ENCODE peak calls at places on chromosomes 1 and 21, in six cellular contexts. I, E, L, Q, C and Z are unnamed samples. For H3K27me3, the result is how much of the 10 kb centered on the place peaks cover.

GRCh38 chr1:100137602-100138001 is 4.6 kb downstream of the TRMT13 start:
- DNase-seq in Q (no peak), L (no peak), I (no peak), E (no peak), C (no peak), Z (no peak)

GRCh38 chr1:27349784-27350672 is 8.2 kb downstream of the SYTL1 start:
- DNase-seq in E (peak), L (peak), C (peak), Q (peak), I (peak), Z (peak)

GRCh38 chr1:223748773-223749733 is 36.7 kb downstream of the CAPN2 start:
- DNase-seq in C (peak), I (peak), Q (peak), L (peak), E (peak), Z (peak)

GRCh38 chr1:54519709-54520108 is 28.3 kb upstream of the ACOT11 start:
- DNase-seq in Q (no peak), I (peak), E (no peak), C (peak), L (no peak), Z (no peak)

GRCh38 chr1:117009132-117009531 is 7.6 kb downstream of the CD101 start:
- DNase-seq in E (no peak), Q (no peak), I (no peak), C (no peak), L (no peak), Z (no peak)

GRCh38 chr1:161706483-161707347 is at the start of gene FCRLA:
- DNase-seq in E (no peak), I (no peak), Q (no peak), L (peak), C (no peak), Z (no peak)

GRCh38 chr21:45613881-45614280 is 29.6 kb upstream of the PCBP3 start:
- DNase-seq in Q (no peak), L (no peak), E (no peak), I (no peak), C (no peak), Z (no peak)

GRCh38 chr1:183097438-183098051 is 74.3 kb downstream of the LAMC1 start:
- DNase-seq in Q (no peak), E (no peak), C (no peak), L (peak), I (no peak), Z (no peak)

GRCh38 chr21:25273945-25274344 is 333.3 kb downstream of the MRPL39 start:
- DNase-seq in E (no peak), L (no peak), Q (no peak), C (no peak), I (no peak), Z (no peak)

GRCh38 chr1:109539676-109540075 is at the start of gene GPR61:
- DNase-seq in C (no peak), L (no peak), E (no peak), I (no peak), Q (no peak), Z (no peak)

GRCh38 chr1:201528631-201529260 is 10.2 kb upstream of the NAV1 start:
- DNase-seq in C (no peak), L (peak), I (no peak), E (no peak), Q (no peak), Z (no peak)

GRCh38 chr1:51675177-51675780 is 58.4 kb downstream of the OSBPL9 start:
- DNase-seq in C (no peak), E (no peak), L (peak), Q (no peak), I (no peak), Z (no peak)

GRCh38 chr1:111145542-111145941 is 5.5 kb downstream of the CEPT1 start:
- DNase-seq in E (no peak), Q (no peak), L (no peak), C (no peak), I (no peak), Z (no peak)

GRCh38 chr1:89881415-89882058 is 60.7 kb downstream of the LRRC8D start:
- DNase-seq in L (no peak), I (no peak), E (no peak), C (no peak), Q (no peak), Z (no peak)

GRCh38 chr1:24894002-24894401 is 36.1 kb downstream of the RUNX3 start:
- DNase-seq in Q (no peak), L (no peak), E (no peak), I (no peak), C (peak), Z (no peak)

GRCh38 chr1:204304067-204304466 is 55.7 kb downstream of the PLEKHA6 start:
- DNase-seq in Q (no peak), L (no peak), C (no peak), E (no peak), I (no peak), Z (no peak)

GRCh38 chr21:41188476-41189146 is 20.7 kb downstream of the BACE2 start:
- DNase-seq in C (no peak), Q (no peak), L (no peak), E (no peak), I (no peak), Z (no peak)

GRCh38 chr1:51298322-51298705 is 32.0 kb downstream of the TTC39A start:
- DNase-seq in Q (no peak), E (no peak), I (no peak), C (no peak), L (no peak), Z (no peak)

GRCh38 chr1:12478612-12478985 is 139.4 kb downstream of the DHRS3 start:
- DNase-seq in Q (no peak), C (peak), L (no peak), I (no peak), E (peak), Z (no peak)

GRCh38 chr1:26291433-26291832 is 11.5 kb downstream of the SH3BGRL3 start:
- DNase-seq in I (no peak), C (no peak), Q (no peak), L (no peak), E (no peak), Z (no peak)

GRCh38 chr1:229224308-229224707 is 46.6 kb upstream of the RAB4A start:
- DNase-seq in L (peak), E (no peak), Q (no peak), C (no peak), I (no peak), Z (no peak)

GRCh38 chr1:96364576-96364975 is 357.0 kb upstream of the PTBP2 start:
- DNase-seq in C (no peak), L (peak), I (no peak), Q (no peak), E (no peak), Z (no peak)

GRCh38 chr1:201555593-201555945 is 16.6 kb downstream of the NAV1 start:
- DNase-seq in C (no peak), I (no peak), E (no peak), Q (no peak), L (no peak), Z (no peak)

GRCh38 chr21:34579411-34579810 is 35.5 kb downstream of the RCAN1 start:
- DNase-seq in E (no peak), C (no peak), L (peak), I (no peak), Q (no peak), Z (no peak)

GRCh38 chr1:159719990-159720389 is 5.6 kb upstream of the CRP start:
- DNase-seq in I (no peak), E (no peak), L (no peak), Q (no peak), C (no peak), Z (no peak)

GRCh38 chr1:7087888-7088287 is 302.6 kb downstream of the CAMTA1 start:
- DNase-seq in I (no peak), E (no peak), C (no peak), Q (no peak), L (no peak), Z (no peak)
- H3K27me3 ChIP-seq in I (under half), E (under half), C (under half), Q (under half), L (under half), Z (under half)

GRCh38 chr1:1324524-1325287 is at the start of the genes CPTP and INTS11:
- DNase-seq in I (peak), Q (peak), L (peak), E (peak), C (peak), Z (peak)
- TF ChIP-seq POLR2A in I (peak), Q (peak), L (peak), E (peak), C (peak), Z (peak)

DNA sequence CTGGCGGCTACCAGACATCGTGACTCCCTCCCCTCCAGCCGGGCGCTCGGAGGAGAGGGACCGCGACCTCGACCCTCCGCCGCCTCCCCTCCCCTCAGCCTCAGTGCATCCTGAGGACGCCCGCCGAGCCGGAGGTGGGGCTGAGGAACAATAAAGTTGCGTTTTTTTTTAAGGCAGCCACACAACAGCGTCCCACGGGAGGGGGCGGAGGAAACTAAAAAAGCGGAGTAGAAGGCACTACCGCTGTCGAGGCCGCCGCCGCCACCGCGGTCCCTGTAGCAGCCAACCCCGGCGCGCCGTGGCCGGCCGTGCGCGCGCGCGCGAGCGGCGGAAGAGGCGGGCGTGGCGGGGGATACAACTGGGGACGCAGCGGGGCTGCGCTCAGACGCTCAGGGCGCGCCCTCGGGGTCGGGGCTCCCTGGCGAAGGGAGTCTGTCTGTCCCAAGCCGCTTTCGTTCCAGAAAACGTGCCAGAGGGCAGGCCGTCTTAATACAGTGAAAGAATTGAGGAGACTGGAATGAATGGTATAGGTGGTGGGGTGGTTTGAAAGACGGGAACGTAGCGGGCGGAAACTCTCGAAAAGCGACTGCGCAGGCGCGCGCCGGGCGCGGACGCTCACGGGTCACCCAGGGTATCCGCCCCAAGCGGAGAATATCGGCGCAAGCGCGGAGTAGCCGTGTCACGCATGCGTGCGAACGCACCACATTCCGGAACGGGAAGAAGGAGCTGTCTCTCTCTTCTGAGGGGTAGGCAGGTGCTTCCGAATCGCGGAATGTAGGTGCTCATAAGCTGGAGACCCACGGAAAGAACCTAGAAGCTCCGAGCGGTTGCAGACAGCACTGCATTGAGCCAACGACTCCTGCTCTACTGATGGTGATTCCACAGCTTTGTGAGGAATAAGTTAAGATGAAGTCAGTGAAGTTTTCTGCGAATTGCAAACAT is at the start of gene COP1:
- DNase-seq in I (peak), L (peak), Q (peak), C (peak), E (peak), Z (peak)
- TF ChIP-seq CTCF in I (no peak), L (no peak), Q (no peak), C (no peak), E (peak), Z (no peak)

GRCh38 chr1:6967431-6968079 is 182.3 kb downstream of the CAMTA1 start:
- DNase-seq in L (no peak), E (no peak), Q (no peak), C (no peak), I (no peak), Z (no peak)
- H3K27me3 ChIP-seq in L (under half), E (under half), Q (under half), C (under half), I (under half), Z (under half)

DNA sequence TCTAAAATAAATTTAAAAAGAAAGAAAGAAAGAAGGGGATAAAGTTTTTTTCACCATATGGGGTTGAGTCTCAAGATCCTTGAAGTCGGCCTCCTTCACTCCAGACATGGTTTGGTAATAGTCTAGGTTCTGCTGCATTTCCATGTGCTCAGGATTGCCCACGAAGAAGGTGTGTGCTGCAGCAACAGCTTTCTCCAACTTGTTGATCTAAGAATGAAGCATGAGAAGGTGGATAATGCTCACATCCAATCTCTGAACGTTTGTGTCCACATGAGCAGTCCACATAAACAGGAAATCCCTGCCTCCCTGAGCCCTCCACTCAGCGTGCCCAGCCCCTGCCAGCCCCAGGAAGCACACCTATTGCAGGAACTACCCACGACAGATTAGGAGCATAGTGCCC is 4.6 kb downstream of the P3H1 start:
- DNase-seq in Q (no peak), C (no peak), E (no peak), L (no peak), I (no peak), Z (no peak)
- TF ChIP-seq POLR2A in Q (no peak), C (no peak), E (no peak), L (no peak), I (no peak), Z (no peak)

GRCh38 chr1:194159941-194160340 is 973.5 kb upstream of the B3GALT2 start:
- DNase-seq in C (no peak), L (peak), I (no peak), E (no peak), Q (no peak), Z (no peak)
- TF ChIP-seq CTCF in C (no peak), L (no peak), I (no peak), E (no peak), Q (no peak), Z (no peak)